ENCODE peak calls at places on chromosomes 11 and 22, in ten cellular contexts. H is cardiac muscle cell, V is body of pancreas, C is gastrocnemius medialis, X is esophagus squamous epithelium, A is thoracic aorta, I is right lobe of liver, S is spleen, O is adrenal gland, B is RWPE2. Z is an unnamed sample. For H3K27me3, the result is how much of the 10 kb centered on the place peaks cover.

GRCh38 chr22:32309585-32310251 is 47.9 kb upstream of the RFPL3 start:
- DNase-seq in H (no peak), V (no peak), C (no peak), X (no peak), A (no peak), I (no peak), S (no peak), O (no peak), B (no peak), Z (no peak)

GRCh38 chr11:9462172-9462799 is 1.5 kb downstream of the ZNF143 start:
- DNase-seq in H (peak), V (no peak), C (no peak), X (no peak), A (no peak), I (no peak), S (peak), O (no peak), B (no peak), Z (peak)

GRCh38 chr11:113274708-113275582 is 39.4 kb upstream of the TTC12 start:
- DNase-seq in H (peak), V (no peak), C (no peak), X (no peak), A (no peak), I (no peak), S (no peak), O (peak), B (no peak), Z (peak)

GRCh38 chr11:12222099-12222751 is 111.8 kb downstream of the MICAL2 start:
- DNase-seq in H (peak), V (no peak), C (no peak), X (no peak), A (no peak), I (no peak), S (no peak), O (no peak), B (no peak), Z (no peak)

GRCh38 chr11:57303990-57304579 is 20.7 kb downstream of the TNKS1BP1 start:
- DNase-seq in H (peak), V (peak), C (no peak), X (no peak), A (no peak), I (no peak), S (no peak), O (peak), B (peak), Z (peak)

GRCh38 chr11:46134540-46134939 is 13.3 kb upstream of the PHF21A start:
- DNase-seq in H (no peak), V (no peak), C (no peak), X (no peak), A (no peak), I (no peak), S (no peak), O (no peak), B (no peak), Z (no peak)

GRCh38 chr22:32775957-32776356 is 25.5 kb upstream of the TIMP3 start:
- DNase-seq in H (peak), V (no peak), C (no peak), X (no peak), A (no peak), I (peak), S (no peak), O (no peak), B (no peak), Z (no peak)

GRCh38 chr22:25764270-25765015 is 22.5 kb downstream of the MYO18B start:
- DNase-seq in H (no peak), V (no peak), C (no peak), X (no peak), A (no peak), I (no peak), S (peak), O (no peak), B (no peak), Z (no peak)

GRCh38 chr11:35748644-35749043 is 86.1 kb downstream of the TRIM44 start:
- DNase-seq in H (no peak), V (no peak), C (no peak), X (no peak), A (no peak), I (no peak), S (no peak), O (no peak), B (no peak), Z (peak)

GRCh38 chr11:33773399-33774355 is 643 bp downstream of the FBXO3 start:
- DNase-seq in H (no peak), V (peak), C (no peak), X (no peak), A (no peak), I (no peak), S (peak), O (no peak), B (no peak), Z (peak)

GRCh38 chr11:123494195-123495050 is 64.4 kb downstream of the GRAMD1B start:
- DNase-seq in H (peak), V (no peak), C (no peak), X (no peak), A (no peak), I (no peak), S (no peak), O (no peak), B (no peak), Z (peak)

DNA sequence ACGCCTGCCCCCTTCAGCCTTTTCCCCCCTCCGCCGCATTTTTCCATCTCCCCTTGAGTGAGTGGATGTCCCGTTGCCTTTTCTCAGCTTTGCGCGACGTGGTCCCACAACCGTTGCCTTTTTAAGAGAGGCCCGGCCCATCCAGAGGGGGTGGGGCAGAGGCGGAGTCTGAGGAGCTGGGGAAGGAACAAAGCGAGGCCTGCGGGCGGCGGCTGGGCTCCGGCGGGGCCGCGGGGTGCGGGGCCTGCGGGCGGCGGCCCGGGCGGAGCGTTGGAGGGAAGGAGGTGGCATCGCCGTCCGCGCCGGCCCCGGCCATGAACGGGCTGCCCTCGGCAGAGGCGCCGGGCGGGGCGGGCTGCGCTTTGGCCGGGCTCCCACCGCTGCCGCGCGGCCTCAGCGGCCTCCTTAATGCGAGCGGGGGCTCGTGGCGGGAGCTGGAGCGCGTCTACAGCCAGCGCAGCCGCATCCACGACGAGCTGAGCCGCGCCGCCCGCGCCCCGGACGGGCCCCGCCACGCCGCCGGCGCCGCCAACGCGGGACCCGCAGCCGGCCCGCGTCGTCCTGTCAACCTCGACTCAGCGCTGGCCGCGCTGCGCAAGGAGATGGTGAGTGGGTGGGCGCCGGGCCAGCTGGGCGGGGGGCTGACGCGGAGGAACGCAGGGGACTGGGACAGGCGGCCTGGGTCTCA is at the start of gene FAM89B:
- DNase-seq in H (peak), V (peak), C (peak), X (peak), A (peak), I (peak), S (peak), O (peak), B (peak), Z (peak)
- TF ChIP-seq CTCF in H (no peak), V (no peak), C (no peak), X (no peak), A (no peak), I (no peak), S (peak), O (no peak), B (peak), Z (no peak)

DNA sequence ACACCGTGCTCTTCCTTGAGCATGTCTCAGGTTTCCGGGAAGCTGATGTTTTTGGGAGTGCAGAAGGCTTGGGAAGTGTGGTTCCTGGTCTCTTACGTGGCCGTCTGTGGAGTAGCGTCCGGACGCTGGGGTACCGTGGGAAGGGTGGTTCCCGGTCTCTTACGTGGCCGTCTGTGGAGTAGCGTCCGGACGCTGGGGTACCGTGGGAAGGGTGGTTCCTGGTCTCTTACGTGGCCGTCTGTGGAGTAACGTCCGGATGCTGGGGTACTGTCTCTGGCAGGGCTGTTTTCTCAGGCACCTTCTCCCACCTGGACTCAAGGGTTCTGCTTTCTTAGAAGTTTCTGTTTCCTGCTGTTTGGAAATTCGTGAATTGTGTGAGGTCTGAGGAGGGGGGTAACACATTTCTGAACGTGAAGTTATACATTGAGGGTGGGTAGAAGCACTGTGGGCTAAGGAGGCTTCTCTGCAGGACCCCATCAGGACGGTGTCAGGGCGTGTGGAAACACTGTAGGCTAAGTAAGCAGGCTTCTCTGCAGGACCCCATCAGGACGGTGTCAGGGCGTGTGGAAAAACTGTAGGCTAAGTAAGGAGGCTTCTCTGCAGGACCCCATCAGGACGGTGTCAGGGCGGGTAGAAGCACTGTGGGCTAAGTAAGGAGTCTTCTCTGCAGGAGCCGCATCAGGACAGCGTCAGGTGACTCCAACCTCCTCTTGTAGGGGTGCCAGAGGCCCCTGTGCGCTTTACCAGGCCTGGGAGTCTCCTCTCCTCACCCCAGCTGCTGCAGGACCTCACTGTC is 5.3 kb upstream of the IFITM3 start:
- DNase-seq in H (no peak), V (no peak), C (no peak), X (no peak), A (no peak), I (no peak), S (peak), O (no peak), B (no peak), Z (no peak)
- H3K27me3 ChIP-seq in H (under half), V (under half), C (under half), X (under half), A (under half), I (under half), S (under half), O (under half), B (under half), Z (under half)

GRCh38 chr22:35540600-35541253 is at the start of gene RASD2:
- DNase-seq in H (peak), V (peak), C (no peak), X (no peak), A (no peak), I (no peak), S (no peak), O (peak), B (no peak), Z (no peak)

GRCh38 chr22:35538801-35539321 is 1.8 kb upstream of the RASD2 start:
- DNase-seq in H (peak), V (peak), C (no peak), X (no peak), A (no peak), I (peak), S (no peak), O (peak), B (no peak), Z (peak)

GRCh38 chr22:35539487-35539886 is 1.1 kb upstream of the RASD2 start:
- DNase-seq in H (no peak), V (no peak), C (no peak), X (no peak), A (no peak), I (no peak), S (no peak), O (no peak), B (no peak), Z (no peak)

GRCh38 chr22:35541254-35541748 is 670 bp downstream of the RASD2 start:
- DNase-seq in H (no peak), V (peak), C (no peak), X (no peak), A (no peak), I (peak), S (no peak), O (peak), B (no peak), Z (no peak)

GRCh38 chr22:35539910-35540599 is 576 bp upstream of the RASD2 start:
- DNase-seq in H (peak), V (peak), C (peak), X (no peak), A (no peak), I (peak), S (peak), O (peak), B (no peak), Z (no peak)
- TF ChIP-seq CTCF in H (no peak), V (no peak), C (peak), X (no peak), A (no peak), I (no peak), S (peak), O (no peak), B (no peak), Z (no peak)

DNA sequence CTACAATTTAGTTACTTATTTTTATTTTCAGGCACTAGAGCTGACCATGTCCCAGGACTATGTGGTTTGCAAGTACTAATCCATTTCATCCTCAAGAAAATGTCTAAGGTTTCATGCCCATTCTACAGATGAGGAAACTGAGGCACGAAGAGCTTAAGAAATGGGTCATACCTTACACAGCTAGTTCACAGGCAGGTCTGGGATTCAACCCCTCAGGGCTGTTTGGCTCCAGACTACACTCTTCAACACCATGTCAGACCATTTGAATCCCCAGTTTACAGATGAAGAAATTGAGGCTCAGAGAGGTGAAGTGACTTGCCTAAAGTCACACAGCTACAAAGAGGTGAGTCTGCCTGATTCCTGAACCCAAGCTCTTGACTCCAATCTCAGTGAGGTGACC is 144.1 kb downstream of the MIAT start:
- DNase-seq in H (no peak), V (no peak), C (no peak), X (no peak), A (no peak), I (no peak), S (no peak), O (no peak), B (no peak), Z (no peak)
- H3K27me3 ChIP-seq in H (under half), V (under half), C (under half), X (under half), A (under half), I (under half), S (under half), O (under half), B (under half), Z (under half)

GRCh38 chr11:104164028-104164520 is at the start of gene PDGFD:
- DNase-seq in H (peak), V (peak), C (peak), X (no peak), A (peak), I (peak), S (peak), O (peak), B (peak), Z (peak)
- TF ChIP-seq CTCF in H (peak), V (peak), C (no peak), X (no peak), A (peak), I (no peak), S (peak), O (peak), B (peak), Z (peak)